ENCODE peak calls at places on chromosomes 2 and 18, in four cellular contexts. One of them, this sample, is unnamed.

GRCh38 chr2:190318931-190319556 is 582 bp downstream of the HIBCH start:
- DNase-seq in fibroblast of lung: peak; percentile 14
- DNase-seq in IMR-90: peak; percentile 12
- DNase-seq in pancreas: no peak
- DNase-seq in this sample: no peak

GRCh38 chr2:80238692-80239469 is 65.7 kb downstream of the LRRTM1 start:
- DNase-seq in fibroblast of lung: peak; percentile 51
- DNase-seq in IMR-90: peak; percentile 42
- DNase-seq in pancreas: no peak
- DNase-seq in this sample: no peak

GRCh38 chr2:27281855-27282559 is at the start of gene TRIM54:
- DNase-seq in fibroblast of lung: no peak
- DNase-seq in IMR-90: peak; percentile 33
- DNase-seq in pancreas: no peak
- DNase-seq in this sample: no peak

GRCh38 chr2:133993160-133993559 is 260.7 kb upstream of the MGAT5 start:
- DNase-seq in fibroblast of lung: no peak
- DNase-seq in IMR-90: no peak
- DNase-seq in pancreas: no peak
- DNase-seq in this sample: no peak

GRCh38 chr2:141611981-141612380 is 518.8 kb downstream of the LRP1B start:
- DNase-seq in fibroblast of lung: peak; percentile 48
- DNase-seq in IMR-90: peak; percentile 59
- DNase-seq in pancreas: no peak
- DNase-seq in this sample: no peak

GRCh38 chr18:76859474-76860339 is 37.4 kb downstream of the ZNF236 start:
- DNase-seq in fibroblast of lung: no peak
- DNase-seq in IMR-90: no peak
- DNase-seq in pancreas: no peak
- DNase-seq in this sample: no peak

GRCh38 chr18:68676913-68677312 is 38.0 kb downstream of the TMX3 start:
- DNase-seq in fibroblast of lung: peak; percentile 39
- DNase-seq in IMR-90: peak; percentile 25
- DNase-seq in pancreas: no peak
- DNase-seq in this sample: no peak

GRCh38 chr2:16167471-16168426 is 227.4 kb downstream of the MYCN start:
- DNase-seq in fibroblast of lung: no peak
- DNase-seq in IMR-90: no peak
- DNase-seq in pancreas: no peak
- DNase-seq in this sample: no peak

GRCh38 chr2:38704664-38705063 is 38.8 kb downstream of the GALM start:
- DNase-seq in fibroblast of lung: no peak
- DNase-seq in IMR-90: no peak
- DNase-seq in pancreas: no peak
- DNase-seq in this sample: no peak

GRCh38 chr2:241379481-241380480 is 23.7 kb downstream of the FARP2 start:
- DNase-seq in fibroblast of lung: peak; percentile 42
- DNase-seq in IMR-90: peak; percentile 51
- DNase-seq in pancreas: no peak
- DNase-seq in this sample: no peak

GRCh38 chr2:152598975-152599724 is 118.1 kb downstream of the PRPF40A start:
- DNase-seq in fibroblast of lung: no peak
- DNase-seq in IMR-90: peak; percentile 42
- DNase-seq in pancreas: no peak
- DNase-seq in this sample: no peak

GRCh38 chr2:217886720-217887309 is 116.0 kb downstream of the TNS1 start:
- DNase-seq in fibroblast of lung: peak; percentile 75
- DNase-seq in IMR-90: peak; percentile 73
- DNase-seq in pancreas: no peak
- DNase-seq in this sample: peak; percentile 74

GRCh38 chr2:121038031-121038430 is 247.0 kb downstream of the TFCP2L1 start:
- DNase-seq in fibroblast of lung: no peak
- DNase-seq in IMR-90: no peak
- DNase-seq in pancreas: no peak
- DNase-seq in this sample: no peak

GRCh38 chr2:174683392-174683759 is 80.9 kb downstream of the CHRNA1 start:
- DNase-seq in fibroblast of lung: peak; percentile 60
- DNase-seq in IMR-90: peak; percentile 52
- DNase-seq in pancreas: no peak
- DNase-seq in this sample: no peak

GRCh38 chr2:46657042-46657504 is 177.7 kb downstream of the TMEM247 start:
- DNase-seq in fibroblast of lung: peak; percentile 86
- DNase-seq in IMR-90: peak; percentile 32
- DNase-seq in pancreas: no peak
- DNase-seq in this sample: no peak

GRCh38 chr2:178811901-178812300 is 4.7 kb upstream of the TTN start:
- DNase-seq in fibroblast of lung: peak; percentile 46
- DNase-seq in IMR-90: no peak
- DNase-seq in pancreas: no peak
- DNase-seq in this sample: no peak

GRCh38 chr2:128162266-128162665 is 71.3 kb downstream of the UGGT1 start:
- DNase-seq in fibroblast of lung: peak; percentile 48
- DNase-seq in IMR-90: no peak
- DNase-seq in pancreas: no peak
- DNase-seq in this sample: peak; percentile 73

GRCh38 chr2:218898109-218898878 is 17.6 kb downstream of the WNT10A start:
- DNase-seq in fibroblast of lung: peak; percentile 38
- DNase-seq in IMR-90: peak; percentile 18
- DNase-seq in pancreas: peak; percentile 86
- DNase-seq in this sample: peak; percentile 81

GRCh38 chr2:157898591-157898996 is 22.5 kb upstream of the ACVR1 start:
- DNase-seq in fibroblast of lung: peak; percentile 92
- DNase-seq in IMR-90: peak; percentile 95
- DNase-seq in pancreas: no peak
- DNase-seq in this sample: no peak

GRCh38 chr2:105363192-105363591 is 25.9 kb downstream of the C2orf49 start:
- DNase-seq in fibroblast of lung: no peak
- DNase-seq in IMR-90: no peak
- DNase-seq in pancreas: no peak
- DNase-seq in this sample: no peak

GRCh38 chr18:5294618-5295230 is 802 bp downstream of the ZBTB14 start:
- DNase-seq in fibroblast of lung: peak; percentile 58
- DNase-seq in IMR-90: peak; percentile 51
- DNase-seq in pancreas: peak; percentile 74
- DNase-seq in this sample: peak; percentile 76

GRCh38 chr2:197008229-197008628 is 81.7 kb upstream of the PGAP1 start:
- DNase-seq in fibroblast of lung: peak; percentile 37
- DNase-seq in IMR-90: peak; percentile 74
- DNase-seq in pancreas: no peak
- DNase-seq in this sample: no peak

GRCh38 chr2:138787053-138787666 is 7.0 kb upstream of the NXPH2 start:
- DNase-seq in fibroblast of lung: peak; percentile 59
- DNase-seq in IMR-90: peak; percentile 37
- DNase-seq in pancreas: no peak
- DNase-seq in this sample: no peak

GRCh38 chr2:230076819-230077218 is 8.1 kb upstream of the SLC16A14 start:
- DNase-seq in fibroblast of lung: no peak
- DNase-seq in IMR-90: no peak
- DNase-seq in pancreas: no peak
- DNase-seq in this sample: no peak

GRCh38 chr2:117714761-117715160 is 99.7 kb upstream of the DDX18 start:
- DNase-seq in fibroblast of lung: no peak
- DNase-seq in IMR-90: no peak
- DNase-seq in pancreas: no peak
- DNase-seq in this sample: no peak

GRCh38 chr2:71832388-71832787 is 315.3 kb downstream of the CYP26B1 start:
- DNase-seq in fibroblast of lung: no peak
- DNase-seq in IMR-90: no peak
- DNase-seq in pancreas: no peak
- DNase-seq in this sample: no peak

GRCh38 chr2:218886461-218886947 is 5.9 kb downstream of the WNT10A start:
- DNase-seq in fibroblast of lung: no peak
- DNase-seq in IMR-90: no peak
- DNase-seq in pancreas: no peak
- DNase-seq in this sample: no peak

GRCh38 chr18:44098551-44099098 is 582.1 kb upstream of the SETBP1 start:
- DNase-seq in fibroblast of lung: peak; percentile 58
- DNase-seq in IMR-90: peak; percentile 17
- DNase-seq in pancreas: no peak
- DNase-seq in this sample: no peak

GRCh38 chr2:157438907-157439791 is 4.7 kb downstream of the CYTIP start:
- DNase-seq in fibroblast of lung: peak; percentile 23
- DNase-seq in IMR-90: no peak
- DNase-seq in pancreas: no peak
- DNase-seq in this sample: no peak

GRCh38 chr18:2406544-2406943 is 164.8 kb downstream of the METTL4 start:
- DNase-seq in fibroblast of lung: peak; percentile 85
- DNase-seq in IMR-90: peak; percentile 66
- DNase-seq in pancreas: no peak
- DNase-seq in this sample: no peak

GRCh38 chr2:105449083-105449482 is 50.2 kb upstream of the FHL2 start:
- DNase-seq in fibroblast of lung: no peak
- DNase-seq in IMR-90: no peak
- DNase-seq in pancreas: no peak
- DNase-seq in this sample: no peak

GRCh38 chr2:74741076-74741460 is 87.0 kb downstream of the SEMA4F start:
- DNase-seq in fibroblast of lung: no peak
- DNase-seq in IMR-90: no peak
- DNase-seq in pancreas: no peak
- DNase-seq in this sample: no peak

GRCh38 chr18:10417679-10418078 is 36.8 kb upstream of the APCDD1 start:
- DNase-seq in fibroblast of lung: peak; percentile 28
- DNase-seq in IMR-90: no peak
- DNase-seq in pancreas: no peak
- DNase-seq in this sample: no peak

GRCh38 chr2:29777164-29777563 is 144.2 kb downstream of the ALK start:
- DNase-seq in fibroblast of lung: no peak
- DNase-seq in IMR-90: peak; percentile 8
- DNase-seq in pancreas: no peak
- DNase-seq in this sample: no peak

GRCh38 chr2:8368463-8368862 is 313.4 kb upstream of the ID2 start:
- DNase-seq in fibroblast of lung: no peak
- DNase-seq in IMR-90: no peak
- DNase-seq in pancreas: no peak
- DNase-seq in this sample: no peak

GRCh38 chr2:232485757-232486557 is 1.7 kb downstream of the ECEL1 start:
- DNase-seq in fibroblast of lung: no peak
- DNase-seq in IMR-90: no peak
- DNase-seq in pancreas: no peak
- DNase-seq in this sample: peak; percentile 43
- TF ChIP-seq CTCF in fibroblast of lung: no peak
- TF ChIP-seq CTCF in IMR-90: no peak
- TF ChIP-seq CTCF in pancreas: no peak
- TF ChIP-seq CTCF in this sample: no peak

GRCh38 chr2:215698566-215698965 is 262.7 kb upstream of the FN1 start:
- DNase-seq in fibroblast of lung: peak; percentile 94
- DNase-seq in IMR-90: peak; percentile 96
- DNase-seq in pancreas: no peak
- DNase-seq in this sample: no peak
- H3K27ac ChIP-seq in fibroblast of lung: peak overlapping the region; percentile 64
- H3K27ac ChIP-seq in IMR-90: peak overlapping the region; percentile 80
- H3K27ac ChIP-seq in pancreas: no peak overlapping the region
- H3K27ac ChIP-seq in this sample: no peak overlapping the region

DNA sequence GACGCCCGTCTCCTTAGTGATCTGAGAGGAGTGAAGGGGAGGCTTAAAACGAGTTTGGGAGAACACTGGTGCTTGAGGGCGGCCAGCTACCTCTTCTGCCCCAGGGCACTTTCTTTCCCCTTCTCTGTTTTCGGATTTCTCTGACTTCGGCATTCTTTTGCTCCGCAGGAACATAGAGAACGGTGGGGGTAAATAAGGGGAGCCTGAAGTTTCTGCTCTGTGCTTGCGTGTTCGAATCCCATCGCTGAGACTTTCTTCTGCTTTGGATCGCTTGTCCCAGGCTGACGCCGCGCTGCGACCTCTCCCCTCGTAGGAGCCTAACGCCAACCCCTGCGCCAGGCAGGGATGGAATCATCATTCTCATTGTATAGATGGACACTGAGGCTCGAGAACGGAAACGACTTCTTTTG is 3.0 kb upstream of the DLX2 start:
- DNase-seq in fibroblast of lung: no peak
- DNase-seq in IMR-90: no peak
- DNase-seq in pancreas: no peak
- DNase-seq in this sample: no peak
- H3K27me3 ChIP-seq in fibroblast of lung: peaks cover 8% of the 10 kb centered on the region
- H3K27me3 ChIP-seq in IMR-90: no peaks in the 10 kb centered on the region
- H3K27me3 ChIP-seq in pancreas: peaks cover 58% of the 10 kb centered on the region
- H3K27me3 ChIP-seq in this sample: peaks cover 97% of the 10 kb centered on the region

GRCh38 chr18:34957864-34958259 is 83.4 kb upstream of the MAPRE2 start:
- DNase-seq in fibroblast of lung: no peak
- DNase-seq in IMR-90: no peak
- DNase-seq in pancreas: no peak
- DNase-seq in this sample: no peak
- TF ChIP-seq CTCF in fibroblast of lung: no peak
- TF ChIP-seq CTCF in IMR-90: no peak
- TF ChIP-seq CTCF in pancreas: no peak
- TF ChIP-seq CTCF in this sample: no peak

GRCh38 chr2:98664323-98664722 is 55.9 kb downstream of the UNC50 start:
- DNase-seq in fibroblast of lung: peak; percentile 3
- DNase-seq in IMR-90: no peak
- DNase-seq in pancreas: no peak
- DNase-seq in this sample: no peak
- H3K27ac ChIP-seq in fibroblast of lung: no peak overlapping the region
- H3K27ac ChIP-seq in IMR-90: no peak overlapping the region
- H3K27ac ChIP-seq in pancreas: no peak overlapping the region
- H3K27ac ChIP-seq in this sample: peak overlapping the region; percentile 51

GRCh38 chr2:240201861-240202260 is 61.4 kb upstream of the OTOS start:
- DNase-seq in fibroblast of lung: no peak
- DNase-seq in IMR-90: no peak
- DNase-seq in pancreas: no peak
- DNase-seq in this sample: no peak
- H3K27me3 ChIP-seq in fibroblast of lung: peaks cover 14% of the 10 kb centered on the region
- H3K27me3 ChIP-seq in IMR-90: peaks cover 30% of the 10 kb centered on the region
- H3K27me3 ChIP-seq in pancreas: no peaks in the 10 kb centered on the region
- H3K27me3 ChIP-seq in this sample: peaks cover 25% of the 10 kb centered on the region

DNA sequence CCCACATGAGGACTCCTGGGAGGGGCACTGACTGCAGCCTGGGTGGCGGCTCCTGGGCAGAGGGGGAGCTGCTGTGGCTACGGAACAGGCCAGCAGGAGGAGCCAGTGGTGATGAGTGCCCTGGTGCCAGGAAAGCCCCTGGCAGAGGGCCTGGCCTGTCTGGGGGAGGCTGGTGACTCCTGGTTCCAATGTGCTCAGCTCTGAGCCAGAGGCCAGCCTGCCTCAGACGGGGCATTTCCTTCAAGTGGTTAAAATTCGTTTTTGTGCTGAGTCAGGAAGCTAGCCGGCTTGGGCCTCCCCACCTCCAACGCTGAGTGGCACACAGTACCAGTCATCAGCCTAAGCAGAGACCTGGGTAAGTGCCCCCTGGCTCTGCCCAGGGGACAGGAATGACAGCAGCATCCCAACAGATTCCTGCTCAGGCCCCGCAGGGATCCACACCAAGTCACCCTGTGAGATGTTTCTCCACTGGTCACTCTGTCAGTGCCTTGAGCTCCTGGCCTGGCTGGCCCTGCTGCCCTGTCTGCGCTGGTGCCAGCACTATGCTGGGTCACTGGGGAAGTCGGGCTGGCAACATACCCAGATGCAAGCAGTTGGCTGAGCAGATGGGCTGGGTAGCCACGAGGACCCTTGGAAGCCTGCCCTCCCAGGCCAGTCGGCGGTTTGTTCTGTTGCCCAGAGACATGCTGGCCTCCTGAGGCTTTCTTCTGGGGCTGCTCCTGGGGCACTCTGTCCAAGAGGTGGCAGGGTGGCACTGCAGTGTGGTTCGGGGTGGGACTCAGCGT is 7.1 kb upstream of the KLF11 start:
- DNase-seq in fibroblast of lung: peak; percentile 50
- DNase-seq in IMR-90: peak; percentile 63
- DNase-seq in pancreas: peak; percentile 93
- DNase-seq in this sample: peak; percentile 73
- TF ChIP-seq CTCF in fibroblast of lung: peak; percentile 40
- TF ChIP-seq CTCF in IMR-90: peak; percentile 52
- TF ChIP-seq CTCF in pancreas: peak; percentile 65
- TF ChIP-seq CTCF in this sample: peak; percentile 61